ENCODE peak calls at places on chromosomes 7 and 10, in six cellular contexts. T, U, N, A, F and Y are unnamed samples.

GRCh38 chr7:16795624-16796023 is 9.2 kb downstream of the AGR2 start:
- DNase-seq in N (no peak), F (no peak), U (peak; percentile 63), T (no peak), A (no peak), Y (no peak)

GRCh38 chr10:114652402-114653368 is 5.4 kb downstream of the ABLIM1 start:
- DNase-seq in U (no peak), N (no peak), A (no peak), T (no peak), F (no peak), Y (no peak)

GRCh38 chr7:23018747-23019146 is 4.8 kb upstream of the HYCC1 start:
- DNase-seq in U (no peak), T (no peak), N (no peak), F (no peak), A (no peak), Y (no peak)

GRCh38 chr10:69057261-69057950 is 30.5 kb upstream of the SRGN start:
- DNase-seq in A (peak; percentile 55), U (no peak), N (no peak), T (no peak), F (peak; percentile 24), Y (no peak)

GRCh38 chr10:98316661-98317060 is 48.7 kb upstream of the LOXL4 start:
- DNase-seq in T (no peak), F (peak; percentile 31), U (no peak), A (no peak), N (no peak), Y (no peak)

GRCh38 chr10:121648493-121648892 is 50.2 kb upstream of the FGFR2 start:
- DNase-seq in T (no peak), N (no peak), U (no peak), A (no peak), F (no peak), Y (no peak)

GRCh38 chr7:96995406-96996110 is 9.8 kb upstream of the DLX6 start:
- DNase-seq in U (no peak), F (no peak), A (no peak), T (no peak), N (no peak), Y (peak; percentile 8)

GRCh38 chr10:100713859-100714565 is 31.4 kb upstream of the PAX2 start:
- DNase-seq in A (no peak), T (no peak), U (peak; percentile 23), F (no peak), N (peak; percentile 39), Y (peak; percentile 37)

GRCh38 chr10:21673668-21674067 is 139.6 kb downstream of the MLLT10 start:
- DNase-seq in T (no peak), A (peak; percentile 4), F (no peak), U (no peak), N (no peak), Y (no peak)

GRCh38 chr7:17773289-17773626 is 167.0 kb downstream of the SNX13 start:
- DNase-seq in T (no peak), A (no peak), F (peak; percentile 83), U (no peak), N (no peak), Y (no peak)

GRCh38 chr7:137986252-137987010 is 15.5 kb downstream of the CREB3L2 start:
- DNase-seq in F (no peak), T (no peak), A (peak; percentile 70), U (no peak), N (peak; percentile 79), Y (peak; percentile 20)

GRCh38 chr7:139317954-139318505 is 23.1 kb upstream of the FMC1 start:
- DNase-seq in F (no peak), T (no peak), A (no peak), N (no peak), U (no peak), Y (no peak)

GRCh38 chr7:139321071-139321745 is 19.9 kb upstream of the FMC1 start:
- DNase-seq in F (no peak), U (no peak), N (no peak), A (peak; percentile 26), T (no peak), Y (peak; percentile 13)
- TF ChIP-seq CTCF in F (peak; percentile 40), U (peak; percentile 56), N (no peak), A (peak; percentile 35), T (peak; percentile 62), Y (peak; percentile 20)

GRCh38 chr10:34017281-34017680 is 682.8 kb upstream of the NRP1 start:
- DNase-seq in U (no peak), T (peak; percentile 12), F (no peak), A (no peak), N (no peak), Y (no peak)
- TF ChIP-seq CTCF in U (peak; percentile 17), T (peak; percentile 69), F (no peak), A (no peak), N (no peak), Y (no peak)

GRCh38 chr10:124532106-124532641 is 70.6 kb downstream of the LHPP start:
- DNase-seq in A (peak; percentile 65), U (no peak), T (peak; percentile 79), F (no peak), N (no peak), Y (peak; percentile 52)
- TF ChIP-seq CTCF in A (peak; percentile 46), U (peak; percentile 29), T (peak; percentile 99), F (peak; percentile 41), N (no peak), Y (peak; percentile 35)

DNA sequence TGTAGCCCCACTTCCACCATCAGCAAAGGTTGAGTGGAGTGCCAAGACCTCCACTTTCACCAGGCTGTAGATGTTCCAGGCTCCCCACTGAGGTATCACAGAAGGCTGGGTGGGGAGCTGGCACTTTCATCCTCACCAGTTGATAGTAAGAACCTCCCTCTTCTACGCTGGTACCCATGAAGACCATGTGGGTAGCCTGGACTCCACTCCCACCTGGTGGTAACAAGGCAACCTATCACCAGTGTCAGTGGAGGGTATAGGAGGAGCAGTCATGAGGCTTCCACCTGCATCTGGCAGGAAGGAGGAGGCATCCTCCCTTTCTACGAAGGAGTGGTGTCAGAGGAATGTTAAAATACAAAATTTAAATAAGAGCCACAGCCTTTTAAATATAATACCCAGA is 4.4 kb downstream of the SMIM30 start:
- DNase-seq in U (peak; percentile 23), N (no peak), T (no peak), F (no peak), A (peak; percentile 38), Y (no peak)
- TF ChIP-seq CTCF in U (peak; percentile 36), N (no peak), T (peak; percentile 5), F (peak; percentile 23), A (no peak), Y (no peak)

DNA sequence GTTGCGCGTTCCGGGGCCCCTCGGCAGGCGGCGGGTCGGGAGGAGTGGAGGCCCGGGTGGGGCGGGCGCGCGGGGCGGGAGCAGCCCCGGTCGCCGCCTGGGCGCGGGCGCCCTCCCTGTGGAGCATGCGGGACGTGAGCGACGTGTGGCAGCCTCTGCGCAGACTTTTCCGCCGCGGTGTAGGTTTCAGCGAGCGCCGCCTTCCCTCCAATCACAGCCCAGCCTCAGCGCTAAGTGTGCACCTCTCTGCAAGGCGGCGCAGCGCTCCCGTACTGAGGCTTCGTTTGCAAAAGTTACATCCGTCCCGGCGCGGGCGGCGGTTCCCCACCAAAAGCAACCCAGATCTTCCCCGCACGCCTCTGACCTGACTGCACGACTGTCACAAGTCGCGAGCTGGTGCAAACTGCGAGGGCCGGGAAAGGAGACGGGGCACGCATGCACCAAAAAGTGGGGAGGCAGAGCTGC is 1.2 kb upstream of the PFKFB3 start:
- DNase-seq in A (peak; percentile 82), U (peak; percentile 85), N (peak; percentile 89), T (no peak), F (peak; percentile 53), Y (peak; percentile 94)
- TF ChIP-seq CTCF in A (no peak), U (peak; percentile 8), N (no peak), T (no peak), F (no peak), Y (no peak)

GRCh38 chr7:141014523-141015395 is at the start of gene MRPS33:
- DNase-seq in A (peak; percentile 97), F (peak; percentile 96), T (peak; percentile 91), N (peak; percentile 98), U (peak; percentile 96), Y (peak; percentile 92)
- TF ChIP-seq CTCF in A (peak; percentile 74), F (peak; percentile 71), T (peak; percentile 54), N (no peak), U (peak; percentile 86), Y (peak; percentile 77)

DNA sequence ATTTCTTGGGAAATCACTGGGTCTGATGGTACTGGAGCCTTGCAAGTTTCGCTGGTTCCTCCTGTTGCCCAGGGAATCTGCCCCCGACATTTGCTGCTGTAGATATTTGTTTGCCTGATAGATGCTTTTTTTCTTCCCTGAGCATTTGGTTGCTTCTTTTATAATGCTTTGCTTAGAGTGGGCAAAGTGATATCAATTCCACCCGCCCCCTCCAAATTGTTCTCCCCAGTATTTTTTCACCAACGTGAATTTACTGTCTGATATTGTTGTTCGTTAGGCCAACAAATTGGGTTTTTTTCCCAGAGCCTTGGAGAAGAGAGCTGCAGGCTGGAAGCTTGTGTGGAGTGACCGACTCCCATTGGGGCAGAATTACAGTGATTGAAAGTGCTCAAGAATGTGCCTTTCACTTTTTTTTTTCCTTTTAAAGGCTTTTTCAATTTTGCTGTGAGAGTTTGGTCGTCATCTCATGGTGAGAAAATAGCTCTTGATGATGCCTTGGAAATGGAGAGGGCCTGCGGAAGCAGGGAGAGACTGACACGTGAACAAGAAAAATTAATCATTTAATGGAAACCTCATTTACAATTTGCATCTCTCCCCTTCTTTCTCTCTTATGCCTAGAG is 2.5 kb downstream of the GRK5 start:
- DNase-seq in U (no peak), T (no peak), A (no peak), F (peak; percentile 23), N (no peak), Y (no peak)
- TF ChIP-seq CTCF in U (no peak), T (no peak), A (no peak), F (no peak), N (no peak), Y (no peak)

GRCh38 chr10:89414879-89415821 is 782 bp downstream of the IFIT5 start:
- DNase-seq in A (peak; percentile 45), U (peak; percentile 82), T (no peak), F (peak; percentile 43), N (peak; percentile 76), Y (peak; percentile 52)
- TF ChIP-seq CTCF in A (no peak), U (no peak), T (no peak), F (no peak), N (no peak), Y (no peak)

GRCh38 chr10:54002077-54002476 is 799.0 kb downstream of the PCDH15 start:
- DNase-seq in F (no peak), U (no peak), A (no peak), T (no peak), N (no peak), Y (no peak)

DNA sequence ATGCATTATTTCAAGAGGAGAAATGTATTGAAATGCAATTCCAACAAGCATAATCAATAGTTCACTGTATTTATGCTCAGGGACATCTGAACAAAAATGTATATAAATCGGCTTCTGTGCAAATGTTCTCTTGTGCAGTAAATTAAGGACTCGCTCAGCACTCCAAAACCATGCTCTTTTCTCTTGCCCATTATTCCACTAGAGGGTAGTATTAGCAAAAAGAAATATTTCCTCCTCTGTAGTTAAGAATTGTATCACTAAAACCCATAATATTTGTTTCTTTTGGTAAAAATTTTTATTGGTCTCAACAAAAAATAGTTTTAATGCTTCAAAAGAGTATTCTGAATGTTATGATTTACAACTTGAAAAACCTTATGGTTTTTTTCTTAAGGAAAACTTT is 803.1 kb downstream of the PCDH15 start:
- DNase-seq in N (no peak), T (no peak), A (no peak), F (no peak), U (peak; percentile 29), Y (no peak)
- TF ChIP-seq CTCF in N (no peak), T (no peak), A (no peak), F (no peak), U (peak; percentile 43), Y (no peak)